ENCODE peak calls at places on chromosome 3, in seven cellular contexts. O, P, C, F, B, R and K are unnamed samples.

GRCh38 chr3:112128843-112129727 is 4.0 kb downstream of the GCSAM start:
- DNase-seq in B (no peak), F (no peak), P (no peak), R (peak; percentile 44), O (no peak), C (no peak), K (no peak)

GRCh38 chr3:139324456-139324855 is 19.4 kb upstream of the MRPS22 start:
- DNase-seq in R (no peak), P (no peak), C (no peak), O (no peak), B (no peak), F (no peak), K (no peak)

GRCh38 chr3:30370681-30371271 is 235.6 kb upstream of the TGFBR2 start:
- DNase-seq in C (no peak), R (no peak), F (no peak), P (no peak), B (no peak), O (peak; percentile 46), K (no peak)

GRCh38 chr3:42914771-42915515 is 9.0 kb downstream of the ZNF662 start:
- DNase-seq in P (no peak), R (no peak), B (no peak), F (no peak), O (no peak), C (no peak), K (no peak)

GRCh38 chr3:62539762-62540161 is 166.4 kb upstream of the FEZF2 start:
- DNase-seq in F (no peak), C (no peak), P (no peak), R (no peak), O (no peak), B (no peak), K (no peak)

GRCh38 chr3:194148383-194148782 is 12.4 kb downstream of the HES1 start:
- DNase-seq in C (no peak), P (peak; percentile 68), R (peak; percentile 26), B (peak; percentile 74), O (no peak), F (peak; percentile 84), K (peak; percentile 17)

GRCh38 chr3:112405845-112406244 is 72.9 kb downstream of the CD200 start:
- DNase-seq in C (no peak), R (no peak), F (no peak), B (no peak), O (no peak), P (no peak), K (no peak)

GRCh38 chr3:191987951-191988350 is 527.0 kb downstream of the PYDC2 start:
- DNase-seq in R (no peak), O (no peak), F (no peak), B (no peak), C (no peak), P (no peak), K (no peak)

GRCh38 chr3:166560253-166560652 is 723.0 kb upstream of the BCHE start:
- DNase-seq in B (no peak), O (no peak), R (no peak), P (no peak), C (no peak), F (no peak), K (no peak)